ENCODE peak calls at places on chromosomes 4 and X, in five cellular contexts. V is activated gamma-delta T cell treated with Interleukin-2 at 50 U/mL for 16 hours; U is LoVo; X is Jurkat, Clone E6-1; J is caudate nucleus. C is an unnamed sample.

GRCh38 chrX:120795301-120795700 is 80.4 kb downstream of the CT47B1 start:
- DNase-seq in U (no peak), J (no peak), V (no peak), X (no peak), C (no peak)

GRCh38 chr4:185344743-185345538 is 50.8 kb downstream of the LRP2BP start:
- DNase-seq in V (no peak), J (no peak), U (no peak), X (no peak), C (no peak)

GRCh38 chr4:94978904-94979303 is 221.1 kb downstream of the BMPR1B start:
- DNase-seq in U (no peak), X (no peak), V (no peak), J (no peak), C (no peak)

GRCh38 chr4:159607824-159608223 is 504.9 kb downstream of the RAPGEF2 start:
- DNase-seq in X (no peak), V (no peak), U (peak), J (no peak), C (no peak)

GRCh38 chr4:39054497-39054896 is 7.5 kb upstream of the KLHL5 start:
- DNase-seq in U (no peak), X (no peak), V (no peak), J (no peak), C (no peak)

GRCh38 chr4:1200425-1201035 is 28.1 kb upstream of the SPON2 start:
- DNase-seq in X (peak), V (no peak), J (no peak), U (no peak), C (peak)

GRCh38 chr4:33067221-33067620 is 2347.1 kb downstream of the PCDH7 start:
- DNase-seq in J (no peak), V (no peak), U (no peak), X (no peak), C (no peak)

GRCh38 chrX:100980608-100981497 is 11.3 kb downstream of the ARL13A start:
- DNase-seq in X (no peak), V (no peak), J (no peak), U (no peak), C (peak)

GRCh38 chr4:958836-959337 is 14.5 kb downstream of the DGKQ start:
- DNase-seq in J (no peak), U (no peak), X (no peak), V (no peak), C (no peak)

GRCh38 chr4:177450421-177451107 is 8.3 kb upstream of the AGA start:
- DNase-seq in U (no peak), V (no peak), X (no peak), J (no peak), C (no peak)

GRCh38 chr4:110620352-110621327 is 2.2 kb downstream of the PITX2 start:
- DNase-seq in U (peak), V (no peak), J (no peak), X (no peak), C (no peak)

GRCh38 chrX:109624641-109625311 is at the start of gene KCNE5:
- DNase-seq in X (no peak), V (no peak), J (no peak), U (no peak), C (no peak)

GRCh38 chr4:168880811-168881595 is 129.1 kb downstream of the CBR4 start:
- DNase-seq in U (no peak), V (no peak), J (no peak), X (no peak), C (no peak)

GRCh38 chr4:86948276-86948675 is 13.5 kb downstream of the AFF1 start:
- DNase-seq in V (no peak), X (no peak), J (no peak), U (no peak), C (no peak)

GRCh38 chr4:8892556-8893226 is 21.1 kb upstream of the HMX1 start:
- DNase-seq in J (no peak), V (no peak), U (no peak), X (no peak), C (no peak)

GRCh38 chrX:74804574-74804973 is 120.7 kb downstream of the NEXMIF start:
- DNase-seq in X (no peak), U (no peak), V (no peak), J (no peak), C (no peak)

GRCh38 chr4:168451331-168451730 is 29.0 kb downstream of the DDX60L start:
- DNase-seq in X (no peak), V (no peak), U (no peak), J (no peak), C (no peak)

GRCh38 chr4:186217733-186218293 is 9.5 kb upstream of the KLKB1 start:
- DNase-seq in U (no peak), V (no peak), J (no peak), X (peak), C (no peak)

GRCh38 chr4:71472946-71473345 is 134.1 kb downstream of the SLC4A4 start:
- DNase-seq in J (no peak), X (no peak), V (no peak), U (no peak), C (no peak)

GRCh38 chr4:11182586-11183357 is 245.9 kb downstream of the HS3ST1 start:
- DNase-seq in U (no peak), X (no peak), V (no peak), J (no peak), C (no peak)

GRCh38 chrX:12372111-12372510 is 233.8 kb downstream of the FRMPD4 start:
- DNase-seq in V (no peak), U (no peak), J (no peak), X (no peak), C (no peak)